ENCODE peak calls at places on chromosome 1, in six cellular contexts. One of them, this sample, is unnamed.
A peak's percentile ranks its signal among the peaks of the same experiment; 100 is the strongest.

GRCh38 chr1:150582371-150582770 is 3.0 kb upstream of the MCL1 start:
- DNase-seq in neural progenitor cell: no peak
- DNase-seq in lower lobe of right lung: no peak
- DNase-seq in B cell: no peak
- DNase-seq in endodermal cell: no peak
- DNase-seq in heart left ventricle: no peak
- DNase-seq in this sample: no peak

GRCh38 chr1:8202182-8202905 is 115.6 kb upstream of the SLC45A1 start:
- DNase-seq in neural progenitor cell: peak; percentile 47
- DNase-seq in lower lobe of right lung: peak; percentile 64
- DNase-seq in B cell: no peak
- DNase-seq in endodermal cell: no peak
- DNase-seq in heart left ventricle: peak; percentile 37
- DNase-seq in this sample: no peak

GRCh38 chr1:156961709-156962108 is 41.3 kb downstream of the LRRC71 start:
- DNase-seq in neural progenitor cell: peak; percentile 16
- DNase-seq in lower lobe of right lung: no peak
- DNase-seq in B cell: no peak
- DNase-seq in endodermal cell: no peak
- DNase-seq in heart left ventricle: no peak
- DNase-seq in this sample: no peak

GRCh38 chr1:85581138-85581801 is 709 bp downstream of the CCN1 start:
- DNase-seq in neural progenitor cell: peak; percentile 88
- DNase-seq in lower lobe of right lung: peak; percentile 81
- DNase-seq in B cell: no peak
- DNase-seq in endodermal cell: peak; percentile 88
- DNase-seq in heart left ventricle: peak; percentile 73
- DNase-seq in this sample: no peak

GRCh38 chr1:96256391-96256790 is 465.2 kb upstream of the PTBP2 start:
- DNase-seq in neural progenitor cell: no peak
- DNase-seq in lower lobe of right lung: no peak
- DNase-seq in B cell: no peak
- DNase-seq in endodermal cell: no peak
- DNase-seq in heart left ventricle: no peak
- DNase-seq in this sample: no peak

GRCh38 chr1:59017501-59018231 is 233.8 kb upstream of the JUN start:
- DNase-seq in neural progenitor cell: no peak
- DNase-seq in lower lobe of right lung: no peak
- DNase-seq in B cell: no peak
- DNase-seq in endodermal cell: no peak
- DNase-seq in heart left ventricle: no peak
- DNase-seq in this sample: no peak

GRCh38 chr1:203593723-203594122 is 32.9 kb upstream of the ATP2B4 start:
- DNase-seq in neural progenitor cell: no peak
- DNase-seq in lower lobe of right lung: no peak
- DNase-seq in B cell: peak; percentile 43
- DNase-seq in endodermal cell: peak; percentile 88
- DNase-seq in heart left ventricle: no peak
- DNase-seq in this sample: peak; percentile 67

GRCh38 chr1:87155648-87156047 is 173.0 kb upstream of the LMO4 start:
- DNase-seq in neural progenitor cell: no peak
- DNase-seq in lower lobe of right lung: no peak
- DNase-seq in B cell: no peak
- DNase-seq in endodermal cell: no peak
- DNase-seq in heart left ventricle: no peak
- DNase-seq in this sample: no peak

GRCh38 chr1:217363319-217363718 is 267.6 kb downstream of the GPATCH2 start:
- DNase-seq in neural progenitor cell: no peak
- DNase-seq in lower lobe of right lung: no peak
- DNase-seq in B cell: no peak
- DNase-seq in endodermal cell: no peak
- DNase-seq in heart left ventricle: no peak
- DNase-seq in this sample: no peak

GRCh38 chr1:55040083-55040952 is 970 bp downstream of the PCSK9 start:
- DNase-seq in neural progenitor cell: peak; percentile 51
- DNase-seq in lower lobe of right lung: no peak
- DNase-seq in B cell: no peak
- DNase-seq in endodermal cell: peak; percentile 68
- DNase-seq in heart left ventricle: no peak
- DNase-seq in this sample: no peak

GRCh38 chr1:203084588-203085527 is 954 bp downstream of the MYOG start:
- DNase-seq in neural progenitor cell: peak; percentile 50
- DNase-seq in lower lobe of right lung: no peak
- DNase-seq in B cell: no peak
- DNase-seq in endodermal cell: peak; percentile 92
- DNase-seq in heart left ventricle: no peak
- DNase-seq in this sample: no peak

GRCh38 chr1:59079434-59080135 is 217.3 kb upstream of the FGGY start:
- DNase-seq in neural progenitor cell: no peak
- DNase-seq in lower lobe of right lung: no peak
- DNase-seq in B cell: no peak
- DNase-seq in endodermal cell: no peak
- DNase-seq in heart left ventricle: no peak
- DNase-seq in this sample: no peak

GRCh38 chr1:26145041-26145959 is 13.6 kb upstream of the FAM110D start:
- DNase-seq in neural progenitor cell: peak; percentile 91
- DNase-seq in lower lobe of right lung: peak; percentile 80
- DNase-seq in B cell: peak; percentile 75
- DNase-seq in endodermal cell: peak; percentile 93
- DNase-seq in heart left ventricle: peak; percentile 83
- DNase-seq in this sample: no peak

GRCh38 chr1:94067196-94067595 is 53.8 kb downstream of the ABCA4 start:
- DNase-seq in neural progenitor cell: no peak
- DNase-seq in lower lobe of right lung: no peak
- DNase-seq in B cell: no peak
- DNase-seq in endodermal cell: no peak
- DNase-seq in heart left ventricle: no peak
- DNase-seq in this sample: no peak

DNA sequence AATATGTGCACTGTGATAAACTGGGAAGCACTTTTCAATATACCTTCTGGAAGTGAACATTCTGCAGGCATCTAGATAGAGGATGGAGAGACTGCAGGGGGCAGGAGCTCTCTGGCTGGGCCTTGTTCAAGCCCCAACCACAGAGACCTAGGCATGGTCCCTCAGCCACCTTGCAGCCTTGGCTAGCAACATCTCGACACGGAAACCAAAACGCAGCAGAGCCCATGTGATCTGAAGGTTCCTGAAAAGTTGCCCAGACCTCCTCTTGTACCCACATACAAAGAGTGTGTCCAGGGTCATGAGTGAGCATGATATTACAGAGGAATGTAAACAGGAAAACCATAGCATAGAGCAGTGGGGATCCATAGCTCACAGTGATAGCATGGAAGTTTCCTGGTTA is 33.1 kb upstream of the SAMD11 start:
- DNase-seq in neural progenitor cell: no peak
- DNase-seq in lower lobe of right lung: no peak
- DNase-seq in B cell: no peak
- DNase-seq in endodermal cell: no peak
- DNase-seq in heart left ventricle: no peak
- DNase-seq in this sample: no peak
- TF ChIP-seq CTCF in neural progenitor cell: no peak
- TF ChIP-seq CTCF in lower lobe of right lung: no peak
- TF ChIP-seq CTCF in B cell: no peak
- TF ChIP-seq CTCF in endodermal cell: no peak
- TF ChIP-seq CTCF in heart left ventricle: no peak
- TF ChIP-seq CTCF in this sample: no peak

GRCh38 chr1:235156265-235156664 is 4.8 kb downstream of the RBM34 start:
- DNase-seq in neural progenitor cell: no peak
- DNase-seq in lower lobe of right lung: no peak
- DNase-seq in B cell: no peak
- DNase-seq in endodermal cell: no peak
- DNase-seq in heart left ventricle: no peak
- DNase-seq in this sample: no peak
- TF ChIP-seq CTCF in neural progenitor cell: no peak
- TF ChIP-seq CTCF in lower lobe of right lung: no peak
- TF ChIP-seq CTCF in B cell: no peak
- TF ChIP-seq CTCF in endodermal cell: no peak
- TF ChIP-seq CTCF in heart left ventricle: no peak
- TF ChIP-seq CTCF in this sample: no peak

GRCh38 chr1:43074244-43074643 is 97.8 kb downstream of the EBNA1BP2 start:
- DNase-seq in neural progenitor cell: peak; percentile 47
- DNase-seq in lower lobe of right lung: no peak
- DNase-seq in B cell: no peak
- DNase-seq in endodermal cell: peak; percentile 70
- DNase-seq in heart left ventricle: no peak
- DNase-seq in this sample: no peak
- TF ChIP-seq CTCF in neural progenitor cell: peak; percentile 31
- TF ChIP-seq CTCF in lower lobe of right lung: no peak
- TF ChIP-seq CTCF in B cell: no peak
- TF ChIP-seq CTCF in endodermal cell: no peak
- TF ChIP-seq CTCF in heart left ventricle: no peak
- TF ChIP-seq CTCF in this sample: no peak

GRCh38 chr1:167442142-167442848 is 76.0 kb downstream of the CD247 start:
- DNase-seq in neural progenitor cell: peak; percentile 93
- DNase-seq in lower lobe of right lung: peak; percentile 92
- DNase-seq in B cell: peak; percentile 87
- DNase-seq in endodermal cell: peak; percentile 97
- DNase-seq in heart left ventricle: peak; percentile 81
- DNase-seq in this sample: peak; percentile 71
- TF ChIP-seq CTCF in neural progenitor cell: peak; percentile 94
- TF ChIP-seq CTCF in lower lobe of right lung: peak; percentile 90
- TF ChIP-seq CTCF in B cell: peak; percentile 93
- TF ChIP-seq CTCF in endodermal cell: peak; percentile 95
- TF ChIP-seq CTCF in heart left ventricle: peak; percentile 92
- TF ChIP-seq CTCF in this sample: peak; percentile 93

DNA sequence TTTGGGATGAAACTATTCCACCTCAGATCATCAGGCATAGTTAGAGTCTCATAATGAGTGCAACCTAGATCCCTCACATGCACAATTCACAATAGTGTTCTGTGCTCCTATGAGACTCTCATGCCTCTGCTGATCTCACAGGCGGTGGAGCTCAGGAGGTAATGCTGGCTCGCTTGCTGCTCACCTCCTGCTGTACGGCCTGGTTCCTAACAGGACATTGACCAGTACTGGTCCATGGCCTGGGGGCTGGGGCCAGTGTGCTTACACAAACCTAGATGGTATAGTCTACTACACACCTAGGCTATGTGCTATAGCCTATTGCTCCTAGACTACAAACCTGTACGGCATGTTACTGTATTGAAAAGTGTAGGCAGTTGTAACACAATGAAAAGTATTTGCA is 448.4 kb downstream of the RPS6KC1 start:
- DNase-seq in neural progenitor cell: no peak
- DNase-seq in lower lobe of right lung: no peak
- DNase-seq in B cell: no peak
- DNase-seq in endodermal cell: no peak
- DNase-seq in heart left ventricle: no peak
- DNase-seq in this sample: no peak
- TF ChIP-seq CTCF in neural progenitor cell: no peak
- TF ChIP-seq CTCF in lower lobe of right lung: no peak
- TF ChIP-seq CTCF in B cell: no peak
- TF ChIP-seq CTCF in endodermal cell: no peak
- TF ChIP-seq CTCF in heart left ventricle: no peak
- TF ChIP-seq CTCF in this sample: no peak

GRCh38 chr1:23177438-23178380 is 9.1 kb upstream of the LUZP1 start:
- DNase-seq in neural progenitor cell: peak; percentile 91
- DNase-seq in lower lobe of right lung: peak; percentile 80
- DNase-seq in B cell: peak; percentile 76
- DNase-seq in endodermal cell: peak; percentile 92
- DNase-seq in heart left ventricle: peak; percentile 91
- DNase-seq in this sample: peak; percentile 46
- TF ChIP-seq CTCF in neural progenitor cell: peak; percentile 31
- TF ChIP-seq CTCF in lower lobe of right lung: no peak
- TF ChIP-seq CTCF in B cell: peak; percentile 14
- TF ChIP-seq CTCF in endodermal cell: peak; percentile 46
- TF ChIP-seq CTCF in heart left ventricle: no peak
- TF ChIP-seq CTCF in this sample: no peak

GRCh38 chr1:20153000-20153418 is 13.9 kb downstream of the PLA2G2F start:
- DNase-seq in neural progenitor cell: peak; percentile 30
- DNase-seq in lower lobe of right lung: peak; percentile 67
- DNase-seq in B cell: no peak
- DNase-seq in endodermal cell: peak; percentile 79
- DNase-seq in heart left ventricle: no peak
- DNase-seq in this sample: peak; percentile 44

GRCh38 chr1:20150969-20151368 is 11.8 kb downstream of the PLA2G2F start:
- DNase-seq in neural progenitor cell: no peak
- DNase-seq in lower lobe of right lung: no peak
- DNase-seq in B cell: no peak
- DNase-seq in endodermal cell: no peak
- DNase-seq in heart left ventricle: no peak
- DNase-seq in this sample: no peak

GRCh38 chr1:20151906-20152598 is 12.9 kb downstream of the PLA2G2F start:
- DNase-seq in neural progenitor cell: peak; percentile 89
- DNase-seq in lower lobe of right lung: peak; percentile 88
- DNase-seq in B cell: peak; percentile 85
- DNase-seq in endodermal cell: peak; percentile 94
- DNase-seq in heart left ventricle: peak; percentile 81
- DNase-seq in this sample: peak; percentile 81

GRCh38 chr1:20154306-20154831 is 15.2 kb downstream of the PLA2G2F start:
- DNase-seq in neural progenitor cell: no peak
- DNase-seq in lower lobe of right lung: no peak
- DNase-seq in B cell: peak; percentile 33
- DNase-seq in endodermal cell: no peak
- DNase-seq in heart left ventricle: no peak
- DNase-seq in this sample: peak; percentile 25

DNA sequence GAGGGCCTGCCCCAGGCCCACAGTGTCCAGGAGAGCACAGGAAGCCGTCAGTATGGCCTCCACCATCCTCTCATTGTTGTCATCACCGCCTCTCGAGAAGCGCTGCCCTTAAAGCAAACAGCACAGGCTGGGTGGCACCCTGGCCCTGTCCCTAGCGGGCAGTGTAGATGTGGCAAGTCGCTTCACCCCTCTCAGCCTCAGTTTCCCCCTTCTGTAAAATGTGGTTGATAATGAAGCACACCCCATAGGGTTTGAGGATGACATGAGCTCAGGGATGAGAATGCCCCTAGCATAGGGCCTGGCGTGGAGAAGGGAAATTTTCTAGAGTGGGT is 13.4 kb downstream of the PLA2G2F start:
- DNase-seq in neural progenitor cell: no peak
- DNase-seq in lower lobe of right lung: no peak
- DNase-seq in B cell: no peak
- DNase-seq in endodermal cell: no peak
- DNase-seq in heart left ventricle: no peak
- DNase-seq in this sample: no peak
- TF ChIP-seq CTCF in neural progenitor cell: no peak
- TF ChIP-seq CTCF in lower lobe of right lung: no peak
- TF ChIP-seq CTCF in B cell: peak; percentile 63
- TF ChIP-seq CTCF in endodermal cell: no peak
- TF ChIP-seq CTCF in heart left ventricle: no peak
- TF ChIP-seq CTCF in this sample: peak; percentile 71

This sample was measured in CD14-positive monocyte.